ENCODE peak calls at places on chromosomes 11 and 22, in seven cellular contexts. Z, W, F, I, K, M and G are unnamed samples. For H3K27me3 and H3K4me1, the result is how much of the 10 kb centered on the place peaks cover.

GRCh38 chr11:69442807-69443137 is 38.7 kb upstream of the LINC01488 start:
- DNase-seq in Z (no peak), W (no peak), F (peak), I (no peak), K (peak), M (no peak), G (no peak)

GRCh38 chr22:19181786-19182471 is 3.4 kb upstream of the SLC25A1 start:
- DNase-seq in Z (no peak), W (no peak), F (no peak), I (no peak), K (no peak), M (no peak), G (no peak)

GRCh38 chr11:129234978-129235377 is 42.9 kb upstream of the ARHGAP32 start:
- DNase-seq in Z (no peak), W (no peak), F (no peak), I (no peak), K (no peak), M (no peak), G (no peak)

GRCh38 chr11:125626381-125626950 is 1.5 kb downstream of the CHEK1 start:
- DNase-seq in Z (no peak), W (no peak), F (no peak), I (no peak), K (no peak), M (no peak), G (peak)

GRCh38 chr22:42993651-42994275 is 21.2 kb downstream of the PACSIN2 start:
- DNase-seq in Z (no peak), W (no peak), F (no peak), I (no peak), K (no peak), M (no peak), G (no peak)

GRCh38 chr11:33266418-33267215 is 9.4 kb downstream of the HIPK3 start:
- DNase-seq in Z (peak), W (no peak), F (no peak), I (no peak), K (peak), M (peak), G (no peak)

GRCh38 chr22:48742556-48743343 is 1084.9 kb downstream of the BRD1 start:
- DNase-seq in Z (peak), W (no peak), F (peak), I (peak), K (peak), M (no peak), G (no peak)

GRCh38 chr22:37431811-37432707 is 4.8 kb upstream of the ELFN2 start:
- DNase-seq in Z (no peak), W (no peak), F (no peak), I (no peak), K (no peak), M (peak), G (no peak)

GRCh38 chr22:37753746-37754145 is 54.0 kb upstream of the GCAT start:
- DNase-seq in Z (no peak), W (no peak), F (no peak), I (no peak), K (no peak), M (no peak), G (no peak)

GRCh38 chr11:38460901-38461300 is 1862.9 kb upstream of the RAG2 start:
- DNase-seq in Z (peak), W (no peak), F (no peak), I (peak), K (no peak), M (peak), G (no peak)

GRCh38 chr22:22346401-22347107 is 102.0 kb downstream of the VPREB1 start:
- DNase-seq in Z (no peak), W (no peak), F (no peak), I (no peak), K (no peak), M (no peak), G (no peak)
- H3K27me3 ChIP-seq in Z (under half), W (under half), F (under half), I (under half), K (under half), M (under half), G (under half)

GRCh38 chr22:20427104-20427944 is 10.3 kb downstream of the SCARF2 start:
- DNase-seq in Z (no peak), W (no peak), F (no peak), I (no peak), K (no peak), M (no peak), G (no peak)
- H3K4me1 ChIP-seq in Z (under half), W (under half), F (under half), I (under half), K (under half), M (under half), G (under half)

GRCh38 chr22:22856885-22857606 is 30.6 kb upstream of the IGLL5 start:
- DNase-seq in Z (no peak), W (no peak), F (no peak), I (no peak), K (no peak), M (no peak), G (no peak)

GRCh38 chr22:22855617-22856308 is 31.9 kb upstream of the IGLL5 start:
- DNase-seq in Z (no peak), W (no peak), F (no peak), I (no peak), K (no peak), M (peak), G (no peak)

GRCh38 chr22:22857607-22858558 is 29.7 kb upstream of the IGLL5 start:
- DNase-seq in Z (no peak), W (no peak), F (no peak), I (no peak), K (no peak), M (no peak), G (no peak)

GRCh38 chr22:22856364-22856763 is 31.3 kb upstream of the IGLL5 start:
- DNase-seq in Z (no peak), W (no peak), F (no peak), I (no peak), K (no peak), M (no peak), G (no peak)

GRCh38 chr22:22858559-22858937 is 29.1 kb upstream of the IGLL5 start:
- DNase-seq in Z (no peak), W (no peak), F (no peak), I (no peak), K (no peak), M (no peak), G (no peak)
- H3K4me3 ChIP-seq in Z (no peak), W (no peak), F (no peak), I (no peak), K (no peak), M (no peak), G (no peak)

GRCh38 chr11:64298966-64299846 is 952 bp upstream of the CATSPERZ start:
- DNase-seq in Z (peak), W (peak), F (peak), I (peak), K (peak), M (no peak), G (no peak)
- H3K27me3 ChIP-seq in Z (under half), W (half or more), F (under half), I (under half), K (under half), M (under half), G (half or more)